ENCODE peak calls at places on chromosomes 12 and 14, in four cellular contexts. One of them, this sample, is unnamed.

GRCh38 chr14:92408186-92408585 is 85.2 kb downstream of the SLC24A4 start:
- DNase-seq in H9: no peak
- DNase-seq in H1: no peak
- DNase-seq in IMR-90: peak
- DNase-seq in this sample: peak

GRCh38 chr12:52246720-52247621 is 13.9 kb downstream of the KRT7 start:
- DNase-seq in H9: no peak
- DNase-seq in H1: no peak
- DNase-seq in IMR-90: no peak
- DNase-seq in this sample: peak

GRCh38 chr12:43638786-43639185 is 86.8 kb upstream of the ADAMTS20 start:
- DNase-seq in H9: no peak
- DNase-seq in H1: no peak
- DNase-seq in IMR-90: no peak
- DNase-seq in this sample: no peak

GRCh38 chr14:81311128-81311527 is 89.0 kb downstream of the STON2 start:
- DNase-seq in H9: no peak
- DNase-seq in H1: no peak
- DNase-seq in IMR-90: no peak
- DNase-seq in this sample: no peak

GRCh38 chr14:63745858-63746425 is 18.1 kb upstream of the SGPP1 start:
- DNase-seq in H9: no peak
- DNase-seq in H1: no peak
- DNase-seq in IMR-90: no peak
- DNase-seq in this sample: no peak

GRCh38 chr12:27541031-27541719 is 17.2 kb downstream of the PPFIBP1 start:
- DNase-seq in H9: peak
- DNase-seq in H1: no peak
- DNase-seq in IMR-90: no peak
- DNase-seq in this sample: peak

GRCh38 chr14:68546839-68547238 is 246.0 kb downstream of the ZFP36L1 start:
- DNase-seq in H9: no peak
- DNase-seq in H1: peak
- DNase-seq in IMR-90: peak
- DNase-seq in this sample: no peak

GRCh38 chr12:62919827-62920226 is 15.1 kb downstream of the PPM1H start:
- DNase-seq in H9: no peak
- DNase-seq in H1: no peak
- DNase-seq in IMR-90: peak
- DNase-seq in this sample: no peak

GRCh38 chr14:59228416-59228815 is 39.9 kb downstream of the DAAM1 start:
- DNase-seq in H9: no peak
- DNase-seq in H1: no peak
- DNase-seq in IMR-90: peak
- DNase-seq in this sample: no peak

GRCh38 chr14:71248204-71248603 is 340.9 kb downstream of the PCNX1 start:
- DNase-seq in H9: no peak
- DNase-seq in H1: no peak
- DNase-seq in IMR-90: peak
- DNase-seq in this sample: no peak

DNA sequence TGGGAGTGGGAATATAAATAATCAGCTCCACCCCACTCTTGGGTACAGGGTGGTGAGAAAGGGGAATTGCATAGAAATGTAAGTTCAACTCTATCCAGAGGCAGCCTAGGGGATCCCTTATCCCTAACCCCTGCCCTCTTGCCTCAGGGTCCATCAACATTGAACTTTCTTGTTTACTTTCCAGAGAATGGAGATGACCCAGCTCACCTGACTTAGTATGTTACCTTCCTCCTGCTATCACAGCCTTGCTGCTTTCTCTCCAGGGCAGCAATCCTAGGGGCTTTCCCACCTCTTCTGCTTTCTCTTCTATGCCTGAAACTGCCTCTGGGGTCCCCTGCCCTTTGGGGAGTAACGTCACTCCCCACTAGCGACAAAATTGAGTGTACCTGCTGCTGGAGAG is 2.7 kb downstream of the LRP1 start:
- DNase-seq in H9: no peak
- DNase-seq in H1: no peak
- DNase-seq in IMR-90: no peak
- DNase-seq in this sample: no peak
- H4K5ac ChIP-seq in H9: no peak
- H4K5ac ChIP-seq in H1: no peak
- H4K5ac ChIP-seq in IMR-90: no peak
- H4K5ac ChIP-seq in this sample: no peak

DNA sequence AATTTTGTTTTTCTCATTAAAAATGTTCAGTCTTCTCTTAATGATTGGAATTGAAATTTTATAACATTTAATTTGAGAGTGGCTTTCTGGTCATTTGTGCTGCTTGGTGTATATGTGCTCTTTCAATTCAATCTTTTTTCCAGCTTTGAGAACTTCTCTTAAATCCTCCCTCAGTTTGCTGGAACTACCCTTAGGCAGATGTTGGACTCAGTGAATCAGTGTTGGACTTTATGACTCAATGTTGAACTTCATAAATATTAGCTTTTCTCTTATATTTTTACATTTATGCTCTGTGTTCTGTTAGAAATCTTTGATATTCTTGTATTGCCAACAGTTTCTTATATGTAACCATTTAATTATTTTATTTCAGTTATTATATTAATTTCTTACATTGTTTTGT is 935.5 kb upstream of the FBXO33 start:
- DNase-seq in H9: no peak
- DNase-seq in H1: no peak
- DNase-seq in IMR-90: no peak
- DNase-seq in this sample: no peak
- H4K5ac ChIP-seq in H9: no peak
- H4K5ac ChIP-seq in H1: no peak
- H4K5ac ChIP-seq in IMR-90: no peak
- H4K5ac ChIP-seq in this sample: no peak

DNA sequence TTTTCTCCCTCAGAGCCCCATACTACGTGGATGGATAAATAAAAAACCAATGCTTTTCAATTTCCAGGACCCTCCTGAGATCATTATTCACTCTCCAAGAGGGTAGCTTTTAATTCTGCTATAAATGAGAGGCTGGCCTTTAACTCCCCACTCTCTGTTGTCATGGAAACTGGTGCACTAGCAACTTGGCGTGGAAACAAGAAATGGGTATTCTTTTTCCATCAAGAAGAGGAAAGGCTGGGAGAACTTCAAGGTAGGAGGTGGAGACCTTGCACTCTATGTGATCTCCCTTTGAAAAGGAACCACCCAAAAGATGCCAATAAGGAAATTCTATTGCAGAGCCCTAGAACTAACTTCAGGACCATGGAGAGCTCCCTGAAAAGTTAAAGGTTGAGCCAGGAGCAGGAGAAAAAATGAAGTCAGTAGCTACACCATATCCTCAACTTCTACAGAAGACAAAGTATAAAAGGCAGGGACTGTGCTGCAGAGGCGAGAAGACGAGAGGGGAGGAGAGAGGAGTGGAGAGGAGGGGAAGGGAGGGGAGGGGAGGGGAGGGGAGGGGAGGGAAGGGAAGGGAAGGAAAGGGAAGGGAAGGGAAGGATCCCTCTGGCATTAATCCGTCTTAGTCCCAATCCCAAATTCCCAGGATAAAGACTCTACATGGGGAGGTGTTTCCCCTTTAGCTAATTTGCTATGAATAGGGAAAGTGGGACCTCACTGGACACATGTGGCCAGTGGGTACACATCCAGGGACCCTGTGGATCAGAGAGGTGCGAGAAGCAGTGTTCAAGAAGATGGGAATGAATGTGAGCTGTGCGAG is 46.7 kb upstream of the FICD start:
- DNase-seq in H9: no peak
- DNase-seq in H1: no peak
- DNase-seq in IMR-90: peak
- DNase-seq in this sample: peak
- H4K5ac ChIP-seq in H9: no peak
- H4K5ac ChIP-seq in H1: no peak
- H4K5ac ChIP-seq in IMR-90: no peak
- H4K5ac ChIP-seq in this sample: no peak

GRCh38 chr14:98136420-98136819 is 1135.6 kb downstream of the BCL11B start:
- DNase-seq in H9: no peak
- DNase-seq in H1: no peak
- DNase-seq in IMR-90: no peak
- DNase-seq in this sample: no peak

GRCh38 chr14:98136019-98136418 is 1136.0 kb downstream of the BCL11B start:
- DNase-seq in H9: no peak
- DNase-seq in H1: no peak
- DNase-seq in IMR-90: no peak
- DNase-seq in this sample: no peak

GRCh38 chr14:98133806-98134205 is 1138.2 kb downstream of the BCL11B start:
- DNase-seq in H9: no peak
- DNase-seq in H1: no peak
- DNase-seq in IMR-90: no peak
- DNase-seq in this sample: no peak

GRCh38 chr14:98130691-98131090 is 1141.3 kb downstream of the BCL11B start:
- DNase-seq in H9: no peak
- DNase-seq in H1: no peak
- DNase-seq in IMR-90: no peak
- DNase-seq in this sample: no peak

GRCh38 chr14:98131406-98131805 is 1140.6 kb downstream of the BCL11B start:
- DNase-seq in H9: no peak
- DNase-seq in H1: no peak
- DNase-seq in IMR-90: no peak
- DNase-seq in this sample: no peak
- H4K5ac ChIP-seq in H9: no peak
- H4K5ac ChIP-seq in H1: no peak
- H4K5ac ChIP-seq in IMR-90: no peak
- H4K5ac ChIP-seq in this sample: no peak

GRCh38 chr14:52318057-52318456 is 3.9 kb downstream of the PTGER2 start:
- DNase-seq in H9: no peak
- DNase-seq in H1: no peak
- DNase-seq in IMR-90: no peak
- DNase-seq in this sample: no peak
- H4K5ac ChIP-seq in H9: no peak
- H4K5ac ChIP-seq in H1: no peak
- H4K5ac ChIP-seq in IMR-90: peak
- H4K5ac ChIP-seq in this sample: no peak

GRCh38 chr14:38238881-38239280 is 17.0 kb downstream of the CLEC14A start:
- DNase-seq in H9: no peak
- DNase-seq in H1: no peak
- DNase-seq in IMR-90: no peak
- DNase-seq in this sample: no peak
- H4K5ac ChIP-seq in H9: no peak
- H4K5ac ChIP-seq in H1: no peak
- H4K5ac ChIP-seq in IMR-90: no peak
- H4K5ac ChIP-seq in this sample: no peak

GRCh38 chr12:113949321-113950305 is 16.5 kb downstream of the RBM19 start:
- DNase-seq in H9: no peak
- DNase-seq in H1: no peak
- DNase-seq in IMR-90: no peak
- DNase-seq in this sample: no peak
- H4K5ac ChIP-seq in H9: no peak
- H4K5ac ChIP-seq in H1: no peak
- H4K5ac ChIP-seq in IMR-90: no peak
- H4K5ac ChIP-seq in this sample: no peak

This sample was measured in mesendoderm.